ENCODE peak calls at places on chromosomes 4 and X, in five cellular contexts. W, B, T, H and V are unnamed samples.

GRCh38 chr4:7295917-7296660 is 103.8 kb downstream of the SORCS2 start:
- DNase-seq in W (no peak), B (no peak), T (peak), H (peak), V (peak)

GRCh38 chrX:25442501-25442900 is 426.7 kb upstream of the ARX start:
- DNase-seq in W (no peak), B (no peak), T (no peak), H (peak), V (no peak)

GRCh38 chr4:3514221-3514780 is 17.9 kb downstream of the LRPAP1 start:
- DNase-seq in W (no peak), B (no peak), T (no peak), H (no peak), V (no peak)

GRCh38 chr4:186554890-186555827 is at the start of gene MTNR1A:
- DNase-seq in W (no peak), B (no peak), T (no peak), H (peak), V (no peak)

GRCh38 chr4:188971125-188971524 is 831.9 kb downstream of the TRIML1 start:
- DNase-seq in W (no peak), B (no peak), T (peak), H (no peak), V (peak)

GRCh38 chrX:55008571-55009358 is 8.6 kb downstream of the APEX2 start:
- DNase-seq in W (peak), B (no peak), T (no peak), H (no peak), V (no peak)

GRCh38 chr4:165991325-165992180 is 118.5 kb downstream of the TLL1 start:
- DNase-seq in W (no peak), B (no peak), T (no peak), H (no peak), V (no peak)

GRCh38 chr4:170022211-170022610 is 4.0 kb downstream of the MFAP3L start:
- DNase-seq in W (no peak), B (no peak), T (no peak), H (no peak), V (no peak)

GRCh38 chr4:18815779-18816173 is 794.2 kb upstream of the LCORL start:
- DNase-seq in W (no peak), B (no peak), T (no peak), H (no peak), V (no peak)

GRCh38 chrX:68732906-68733493 is 85.5 kb downstream of the STARD8 start:
- DNase-seq in W (no peak), B (peak), T (peak), H (peak), V (peak)

GRCh38 chr4:23728393-23728792 is 161.5 kb downstream of the PPARGC1A start:
- DNase-seq in W (peak), B (no peak), T (peak), H (no peak), V (no peak)

GRCh38 chr4:78437608-78438088 is 113.9 kb upstream of the ANXA3 start:
- DNase-seq in W (no peak), B (no peak), T (no peak), H (no peak), V (no peak)

GRCh38 chr4:105462610-105463009 is 11.3 kb downstream of the PPA2 start:
- DNase-seq in W (no peak), B (no peak), T (no peak), H (no peak), V (no peak)

GRCh38 chr4:3270141-3270611 is 21.2 kb downstream of the MSANTD1 start:
- DNase-seq in W (no peak), B (no peak), T (no peak), H (peak), V (peak)

GRCh38 chr4:5037553-5038551 is 13.4 kb upstream of the STK32B start:
- DNase-seq in W (peak), B (no peak), T (peak), H (peak), V (peak)

GRCh38 chr4:743463-744211 is 38.0 kb downstream of the PCGF3 start:
- DNase-seq in W (no peak), B (no peak), T (no peak), H (no peak), V (no peak)

GRCh38 chr4:4477391-4477790 is 64.5 kb downstream of the STX18 start:
- DNase-seq in W (no peak), B (no peak), T (no peak), H (no peak), V (no peak)

GRCh38 chrX:102672876-102673275 is 21.6 kb downstream of the GPRASP1 start:
- DNase-seq in W (no peak), B (no peak), T (peak), H (no peak), V (no peak)

GRCh38 chr4:73945674-73946449 is 36.0 kb downstream of the PF4 start:
- DNase-seq in W (no peak), B (no peak), T (no peak), H (no peak), V (no peak)

GRCh38 chr4:138259801-138260200 is 17.7 kb upstream of the SLC7A11 start:
- DNase-seq in W (no peak), B (no peak), T (peak), H (peak), V (no peak)

GRCh38 chr4:183240581-183241321 is 79.3 kb downstream of the CLDN22 start:
- DNase-seq in W (no peak), B (no peak), T (no peak), H (no peak), V (peak)

GRCh38 chr4:28421221-28421620 is 1560.6 kb downstream of the STIM2 start:
- DNase-seq in W (no peak), B (no peak), T (no peak), H (no peak), V (no peak)

GRCh38 chr4:106358899-106359298 is 9.7 kb downstream of the GIMD1 start:
- DNase-seq in W (peak), B (no peak), T (no peak), H (no peak), V (no peak)

GRCh38 chr4:70613893-70614572 is 14.5 kb upstream of the ENAM start:
- DNase-seq in W (no peak), B (no peak), T (no peak), H (no peak), V (no peak)

GRCh38 chr4:163672751-163673150 is 178.3 kb downstream of the TMA16 start:
- DNase-seq in W (no peak), B (no peak), T (no peak), H (no peak), V (no peak)

GRCh38 chr4:66357316-66357715 is 687.0 kb upstream of the EPHA5 start:
- DNase-seq in W (peak), B (no peak), T (peak), H (no peak), V (peak)

GRCh38 chrX:16643160-16643559 is 6.8 kb upstream of the S100G start:
- DNase-seq in W (peak), B (no peak), T (peak), H (no peak), V (no peak)

GRCh38 chr4:24003926-24004325 is 114.1 kb upstream of the PPARGC1A start:
- DNase-seq in W (no peak), B (no peak), T (no peak), H (no peak), V (no peak)

GRCh38 chr4:150679767-150680088 is 97.8 kb downstream of the MAB21L2 start:
- DNase-seq in W (no peak), B (no peak), T (no peak), H (no peak), V (no peak)

GRCh38 chr4:93764647-93765246 is 63.8 kb upstream of the ATOH1 start:
- DNase-seq in W (peak), B (no peak), T (peak), H (peak), V (peak)

GRCh38 chr4:79445371-79445781 is 37.3 kb upstream of the GK2 start:
- DNase-seq in W (no peak), B (no peak), T (no peak), H (no peak), V (peak)

GRCh38 chr4:177117256-177117655 is 192.4 kb upstream of the NEIL3 start:
- DNase-seq in W (no peak), B (no peak), T (no peak), H (no peak), V (no peak)

GRCh38 chr4:124178449-124179021 is 534.0 kb downstream of the ANKRD50 start:
- DNase-seq in W (no peak), B (no peak), T (peak), H (no peak), V (no peak)

GRCh38 chr4:30264465-30264864 is 455.7 kb upstream of the PCDH7 start:
- DNase-seq in W (no peak), B (no peak), T (no peak), H (no peak), V (no peak)

GRCh38 chr4:1792832-1793495 is at the start of gene FGFR3:
- DNase-seq in W (no peak), B (peak), T (no peak), H (peak), V (no peak)

GRCh38 chr4:184506527-184507121 is 32.3 kb upstream of the IRF2 start:
- DNase-seq in W (no peak), B (no peak), T (no peak), H (no peak), V (no peak)
- H3K4me3 ChIP-seq in W (no peak), B (no peak), T (no peak), H (no peak), V (no peak)

GRCh38 chrX:40090050-40090804 is 7.5 kb downstream of the BCOR start:
- DNase-seq in W (no peak), B (no peak), T (no peak), H (peak), V (no peak)

GRCh38 chrX:40093586-40093985 is 4.2 kb downstream of the BCOR start:
- DNase-seq in W (no peak), B (no peak), T (no peak), H (no peak), V (no peak)

GRCh38 chrX:40092808-40093435 is 4.8 kb downstream of the BCOR start:
- DNase-seq in W (no peak), B (no peak), T (no peak), H (no peak), V (no peak)

GRCh38 chrX:40090961-40091360 is 6.8 kb downstream of the BCOR start:
- DNase-seq in W (no peak), B (no peak), T (no peak), H (no peak), V (no peak)

DNA sequence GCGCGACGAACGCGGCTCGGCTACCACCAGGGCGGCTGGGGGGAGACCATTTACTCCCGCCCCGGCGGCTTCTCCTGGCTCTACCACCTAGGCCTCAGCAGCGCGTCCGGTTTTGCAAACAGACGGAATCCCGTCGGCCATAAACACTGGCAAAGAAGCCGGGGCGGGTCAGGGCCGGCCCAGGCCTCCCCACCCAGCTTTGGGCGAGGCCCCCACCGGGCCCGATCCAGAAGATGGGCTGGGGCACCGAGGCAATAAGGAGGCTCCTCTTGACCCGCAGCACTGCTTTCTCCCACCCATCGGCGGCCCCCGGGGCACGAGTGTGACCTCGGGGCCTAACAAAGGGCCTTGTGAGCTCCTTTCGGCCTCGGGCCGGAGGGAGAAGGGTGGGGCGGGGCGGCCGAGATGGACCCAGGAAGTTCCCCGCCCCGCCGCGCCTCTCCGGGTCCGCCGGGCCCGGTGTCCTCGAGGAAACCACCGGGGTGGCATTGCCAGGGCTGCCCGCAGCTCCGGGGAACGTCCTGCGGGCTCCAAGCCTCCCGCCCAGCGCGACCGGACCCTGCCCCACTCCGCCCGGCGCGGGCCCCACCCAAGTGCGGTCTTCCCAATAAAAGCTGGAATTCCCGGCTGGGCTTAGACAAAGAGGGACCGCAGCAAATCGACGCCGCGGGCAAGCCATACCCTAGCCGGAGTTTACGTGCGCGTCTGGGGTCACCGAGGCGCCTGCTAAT is 5.9 kb downstream of the BCOR start:
- DNase-seq in W (no peak), B (no peak), T (no peak), H (no peak), V (no peak)
- H3K4me3 ChIP-seq in W (no peak), B (no peak), T (no peak), H (no peak), V (no peak)

GRCh38 chrX:97050413-97050812 is 166.7 kb downstream of the RPA4 start:
- DNase-seq in W (no peak), B (no peak), T (no peak), H (no peak), V (no peak)

GRCh38 chrX:97045470-97045869 is 161.8 kb downstream of the RPA4 start:
- DNase-seq in W (no peak), B (no peak), T (no peak), H (no peak), V (no peak)

DNA sequence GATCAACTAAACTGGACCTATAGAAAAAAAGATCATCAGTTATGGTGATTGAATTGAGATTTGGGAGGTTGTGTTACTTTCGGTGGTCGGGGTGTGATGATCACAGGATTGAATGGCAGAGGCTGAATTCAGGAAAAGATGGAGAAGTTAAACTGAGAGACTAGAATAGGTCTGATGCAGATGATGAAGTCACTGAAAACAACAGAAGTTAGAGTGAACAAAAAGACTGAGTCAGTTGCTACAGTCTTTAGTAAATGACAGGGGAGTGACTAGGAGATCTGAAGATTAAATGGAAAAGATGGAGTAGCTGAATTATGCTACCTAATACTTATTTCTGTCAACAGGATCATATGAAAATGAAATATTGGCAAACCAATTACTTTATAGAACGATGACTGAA is 163.2 kb downstream of the RPA4 start:
- DNase-seq in W (no peak), B (no peak), T (no peak), H (no peak), V (no peak)
- H3K4me3 ChIP-seq in W (no peak), B (no peak), T (no peak), H (no peak), V (no peak)

DNA sequence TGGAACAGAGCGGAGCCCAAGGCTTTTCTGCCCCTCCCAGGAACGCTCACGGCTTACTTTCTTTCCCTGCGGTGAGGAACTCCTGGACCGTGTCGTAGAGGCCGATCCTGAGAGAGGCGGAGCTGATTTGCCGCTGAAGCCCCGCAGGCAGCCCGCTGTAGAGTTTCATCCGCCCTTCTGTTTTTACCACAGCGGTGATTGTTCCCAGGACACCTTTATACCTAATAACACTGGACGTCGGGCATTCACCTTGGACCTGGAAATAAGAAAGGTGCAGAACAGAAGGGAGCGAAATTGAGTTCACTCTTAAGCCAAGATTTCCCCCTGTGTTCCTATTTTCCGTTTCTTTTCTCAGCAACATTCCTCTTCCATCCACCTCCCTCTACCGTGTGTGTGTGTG is 1.0 kb downstream of the UCP1 start:
- DNase-seq in W (no peak), B (no peak), T (no peak), H (peak), V (no peak)
- H3K4me3 ChIP-seq in W (no peak), B (no peak), T (peak), H (no peak), V (no peak)

GRCh38 chr4:184313710-184314659 is 96.3 kb upstream of the ENPP6 start:
- DNase-seq in W (no peak), B (no peak), T (no peak), H (no peak), V (no peak)

GRCh38 chr4:184312126-184312525 is 94.5 kb upstream of the ENPP6 start:
- DNase-seq in W (no peak), B (no peak), T (no peak), H (no peak), V (no peak)

GRCh38 chr4:184310881-184311709 is 93.4 kb upstream of the ENPP6 start:
- DNase-seq in W (no peak), B (no peak), T (no peak), H (peak), V (no peak)

GRCh38 chr4:184315675-184316359 is 98.1 kb upstream of the ENPP6 start:
- DNase-seq in W (no peak), B (no peak), T (no peak), H (no peak), V (no peak)

GRCh38 chr4:184313058-184313709 is 95.5 kb upstream of the ENPP6 start:
- DNase-seq in W (no peak), B (no peak), T (no peak), H (no peak), V (no peak)
- H3K4me3 ChIP-seq in W (no peak), B (no peak), T (no peak), H (no peak), V (no peak)

GRCh38 chr4:121381148-121381462 is 287 bp upstream of the QRFPR start:
- DNase-seq in W (no peak), B (no peak), T (no peak), H (no peak), V (no peak)
- H3K4me3 ChIP-seq in W (peak), B (no peak), T (peak), H (peak), V (no peak)

GRCh38 chrX:129984196-129984962 is 1.9 kb downstream of the BCORL1 start:
- DNase-seq in W (no peak), B (no peak), T (no peak), H (peak), V (peak)
- H3K4me3 ChIP-seq in W (peak), B (no peak), T (peak), H (peak), V (peak)

DNA sequence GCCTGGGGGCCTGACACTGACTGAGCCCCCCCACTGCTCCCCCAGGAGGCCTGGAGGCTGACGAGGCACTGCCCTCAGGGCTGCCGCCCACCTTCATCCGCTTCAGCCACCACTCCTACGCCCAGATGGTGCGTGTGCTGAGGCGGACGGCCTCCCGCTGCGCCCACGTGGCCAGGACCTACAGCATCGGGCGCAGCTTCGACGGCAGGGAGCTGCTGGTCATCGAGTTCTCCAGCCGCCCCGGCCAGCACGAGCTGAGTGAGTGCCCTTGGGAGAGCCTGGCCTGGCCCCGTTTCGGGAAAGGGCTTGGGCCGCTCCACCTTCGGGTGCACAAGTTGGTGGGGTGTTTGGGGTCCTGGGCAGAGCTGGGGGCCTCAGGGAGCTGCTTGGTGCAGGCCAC is 11.4 kb downstream of the CPZ start:
- DNase-seq in W (no peak), B (no peak), T (no peak), H (no peak), V (no peak)
- H3K4me3 ChIP-seq in W (no peak), B (no peak), T (no peak), H (no peak), V (no peak)

DNA sequence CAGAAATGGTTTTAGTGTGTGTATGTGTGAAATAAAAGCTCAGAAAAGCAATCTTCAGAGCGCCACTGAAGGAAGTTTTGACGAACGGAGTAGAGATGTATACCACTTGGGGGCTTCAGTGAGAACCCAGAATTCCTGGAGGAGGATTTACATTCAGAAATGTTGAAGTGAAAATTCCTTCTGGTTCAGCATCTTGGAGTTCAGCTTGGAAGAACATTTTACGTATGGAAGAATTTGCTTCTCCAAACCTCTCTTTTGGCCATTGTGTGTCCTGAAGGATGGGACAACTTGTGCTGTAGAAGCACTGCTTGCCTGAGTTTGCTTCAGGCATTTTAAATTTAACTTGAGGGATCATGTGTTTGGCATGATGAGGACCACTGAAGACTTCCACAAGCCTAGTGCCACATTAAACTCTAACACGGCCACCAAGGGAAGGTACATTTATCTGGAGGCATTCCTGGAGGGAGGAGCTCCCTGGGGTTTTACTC is 704 bp downstream of the SHROOM3 start:
- DNase-seq in W (no peak), B (no peak), T (no peak), H (no peak), V (no peak)
- H3K4me3 ChIP-seq in W (peak), B (no peak), T (peak), H (peak), V (no peak)

GRCh38 chr4:101792056-101792575 is 1.6 kb downstream of the BANK1 start:
- DNase-seq in W (no peak), B (no peak), T (no peak), H (no peak), V (no peak)
- H3K4me3 ChIP-seq in W (no peak), B (no peak), T (no peak), H (no peak), V (no peak)